ENCODE peak calls at places on chromosomes 4 and X, in five cellular contexts. R is HCT116; Z is CD4-positive, alpha-beta memory T cell; H is GM23248; T is adipocyte. E is an unnamed sample.
A peak's percentile ranks its signal among the peaks of the same experiment; 100 is the strongest.

GRCh38 chr4:2812600-2812932 is 19.7 kb downstream of the SH3BP2 start:
- DNase-seq in Z (no peak), R (no peak), H (peak; percentile 21), T (no peak), E (no peak)

GRCh38 chrX:141375011-141375730 is 132.9 kb upstream of the SPANXC start:
- DNase-seq in H (no peak), R (no peak), T (peak; percentile 51), Z (no peak), E (no peak)

GRCh38 chr4:159747983-159748382 is 645.1 kb downstream of the RAPGEF2 start:
- DNase-seq in H (no peak), T (no peak), Z (no peak), R (no peak), E (no peak)

GRCh38 chr4:183635333-183635732 is 23.7 kb downstream of the RWDD4 start:
- DNase-seq in Z (no peak), R (no peak), H (no peak), T (no peak), E (peak; percentile 14)

GRCh38 chr4:66000500-66001117 is 330.3 kb upstream of the EPHA5 start:
- DNase-seq in T (peak; percentile 73), R (no peak), H (no peak), Z (no peak), E (no peak)

GRCh38 chr4:74624351-74625151 is 169.8 kb downstream of the BTC start:
- DNase-seq in Z (no peak), R (peak; percentile 93), T (peak; percentile 82), H (peak; percentile 85), E (no peak)

GRCh38 chrX:10195947-10196346 is 39.2 kb downstream of the CLCN4 start:
- DNase-seq in R (no peak), H (no peak), T (no peak), Z (no peak), E (no peak)

GRCh38 chr4:173990126-173990878 is 293.2 kb downstream of the FBXO8 start:
- DNase-seq in R (peak; percentile 24), T (peak; percentile 84), Z (no peak), H (peak; percentile 68), E (peak; percentile 20)

GRCh38 chr4:4794421-4794820 is 65.0 kb upstream of the MSX1 start:
- DNase-seq in R (no peak), Z (no peak), H (peak; percentile 30), T (peak; percentile 17), E (no peak)

GRCh38 chr4:80173387-80173786 is 23.9 kb upstream of the PRDM8 start:
- DNase-seq in R (no peak), Z (peak; percentile 85), T (peak; percentile 38), H (peak; percentile 96), E (no peak)

GRCh38 chrX:96704661-96705060 is 20.0 kb downstream of the DIAPH2 start:
- DNase-seq in H (peak; percentile 52), R (no peak), Z (no peak), T (no peak), E (no peak)

GRCh38 chr4:166896254-166896653 is 338.0 kb downstream of the SPOCK3 start:
- DNase-seq in Z (no peak), T (no peak), R (no peak), H (no peak), E (no peak)

GRCh38 chr4:173958445-173958844 is 325.0 kb downstream of the FBXO8 start:
- DNase-seq in T (peak; percentile 51), R (no peak), H (peak; percentile 52), Z (no peak), E (no peak)

GRCh38 chrX:68186552-68187262 is 246.6 kb downstream of the OPHN1 start:
- DNase-seq in Z (no peak), T (no peak), R (no peak), H (peak; percentile 30), E (no peak)

GRCh38 chr4:39078829-39079228 is 16.8 kb downstream of the KLHL5 start:
- DNase-seq in T (no peak), Z (no peak), R (no peak), H (no peak), E (no peak)

GRCh38 chr4:74501579-74501978 is 56.6 kb downstream of the AREG start:
- DNase-seq in H (peak; percentile 78), Z (no peak), R (no peak), T (peak; percentile 57), E (no peak)

GRCh38 chrX:18702362-18703195 is 4.9 kb upstream of the PPEF1 start:
- DNase-seq in H (peak; percentile 42), R (no peak), T (peak; percentile 75), Z (no peak), E (no peak)

GRCh38 chr4:82715731-82716617 is 82.6 kb downstream of the SCD5 start:
- DNase-seq in Z (no peak), H (peak; percentile 89), R (no peak), T (peak; percentile 55), E (no peak)

GRCh38 chr4:11599044-11599443 is 170.3 kb upstream of the HS3ST1 start:
- DNase-seq in H (no peak), T (no peak), Z (no peak), R (no peak), E (no peak)

GRCh38 chr4:80305466-80305865 is 30.1 kb upstream of the CFAP299 start:
- DNase-seq in Z (no peak), H (peak; percentile 91), T (peak; percentile 50), R (no peak), E (no peak)

GRCh38 chr4:151098191-151098590 is 1.2 kb upstream of the RPS3A start:
- DNase-seq in T (no peak), R (no peak), H (no peak), Z (no peak), E (no peak)

GRCh38 chr4:5478116-5478515 is 230.2 kb downstream of the EVC2 start:
- DNase-seq in Z (no peak), T (no peak), H (no peak), R (no peak), E (no peak)

GRCh38 chrX:138711399-138712347 is at the start of gene FGF13:
- DNase-seq in Z (no peak), H (peak; percentile 44), R (no peak), T (no peak), E (peak; percentile 50)

GRCh38 chr4:108068422-108068821 is 78.7 kb downstream of the HADH start:
- DNase-seq in T (peak; percentile 24), H (peak; percentile 35), R (no peak), Z (no peak), E (no peak)

GRCh38 chrX:332496-332860 is 13.9 kb upstream of the GTPBP6 start:
- DNase-seq in Z (no peak), H (no peak), T (no peak), R (no peak), E (no peak)

GRCh38 chr4:138209094-138209493 is 33.1 kb downstream of the SLC7A11 start:
- DNase-seq in H (no peak), T (no peak), R (no peak), Z (no peak), E (no peak)

GRCh38 chr4:95556460-95556859 is 7.7 kb upstream of the UNC5C start:
- DNase-seq in H (no peak), R (peak; percentile 8), Z (no peak), T (peak; percentile 8), E (no peak)

GRCh38 chr4:145406970-145407369 is 74.7 kb upstream of the SMAD1 start:
- DNase-seq in H (no peak), T (peak; percentile 3), Z (no peak), R (no peak), E (no peak)

GRCh38 chrX:96140796-96141195 is 543.8 kb upstream of the DIAPH2 start:
- DNase-seq in Z (no peak), H (no peak), T (no peak), R (no peak), E (no peak)

GRCh38 chr4:143289370-143289769 is 47.3 kb upstream of the GAB1 start:
- DNase-seq in T (no peak), R (no peak), H (no peak), Z (no peak), E (no peak)

GRCh38 chr4:146915132-146915531 is 30.5 kb downstream of the TTC29 start:
- DNase-seq in Z (no peak), R (no peak), T (no peak), H (no peak), E (no peak)

GRCh38 chr4:147891476-147892115 is 159.7 kb downstream of the ARHGAP10 start:
- DNase-seq in H (no peak), R (no peak), Z (no peak), T (no peak), E (peak; percentile 23)

GRCh38 chrX:93649381-93649780 is 24.0 kb downstream of the NAP1L3 start:
- DNase-seq in Z (no peak), R (no peak), T (no peak), H (no peak), E (no peak)

GRCh38 chr4:16418814-16419213 is 192.5 kb upstream of the TAPT1 start:
- DNase-seq in H (peak; percentile 31), Z (no peak), T (peak; percentile 7), R (no peak), E (no peak)

GRCh38 chrX:25300994-25301393 is 285.2 kb upstream of the ARX start:
- DNase-seq in Z (no peak), H (no peak), T (no peak), R (no peak), E (no peak)

GRCh38 chrX:53045002-53045401 is 3.6 kb upstream of the GPR173 start:
- DNase-seq in H (no peak), Z (no peak), R (no peak), T (no peak), E (no peak)

GRCh38 chr4:97252615-97253154 is 890.6 kb downstream of the STPG2 start:
- DNase-seq in T (no peak), R (no peak), Z (no peak), H (no peak), E (no peak)

GRCh38 chr4:41569957-41570356 is 32.0 kb downstream of the LIMCH1 start:
- DNase-seq in T (no peak), H (no peak), R (no peak), Z (no peak), E (no peak)
- H3K4me1 ChIP-seq in T (peaks cover 27% of the 10 kb centered on the region), H (peaks cover 10% of the 10 kb centered on the region), R (no peaks in the 10 kb centered on the region), Z (no peaks in the 10 kb centered on the region), E (no peaks in the 10 kb centered on the region)

DNA sequence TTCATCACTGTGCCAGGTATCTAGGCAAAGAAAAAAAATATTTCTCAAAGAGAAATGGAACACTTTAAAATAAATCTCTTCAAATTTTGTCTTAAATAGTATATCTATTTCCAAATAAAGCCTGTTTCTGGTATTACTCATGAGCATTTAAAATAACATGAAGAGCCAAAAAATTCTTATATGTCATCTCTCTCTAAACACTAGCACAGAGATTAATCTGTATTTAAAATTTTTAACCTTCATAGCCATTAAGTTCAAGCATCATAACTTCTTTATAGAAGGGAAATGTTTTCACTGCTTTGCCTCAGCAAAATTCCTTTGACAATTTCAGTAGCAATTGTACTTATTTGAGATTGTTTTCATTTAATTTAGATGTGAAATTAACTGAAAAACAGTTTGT is 5.1 kb upstream of the CORIN start:
- DNase-seq in R (no peak), T (no peak), H (no peak), Z (no peak), E (no peak)
- H3K4me1 ChIP-seq in R (no peaks in the 10 kb centered on the region), T (peaks cover 12% of the 10 kb centered on the region), H (peaks cover 4% of the 10 kb centered on the region), Z (peaks cover 8% of the 10 kb centered on the region), E (no peaks in the 10 kb centered on the region)

GRCh38 chr4:84875636-84876371 is 90.7 kb downstream of the WDFY3 start:
- DNase-seq in T (no peak), R (no peak), Z (no peak), H (no peak), E (no peak)
- H3K4me1 ChIP-seq in T (peaks cover 32% of the 10 kb centered on the region), R (peaks cover 12% of the 10 kb centered on the region), Z (no peaks in the 10 kb centered on the region), H (peaks cover 42% of the 10 kb centered on the region), E (no peaks in the 10 kb centered on the region)

DNA sequence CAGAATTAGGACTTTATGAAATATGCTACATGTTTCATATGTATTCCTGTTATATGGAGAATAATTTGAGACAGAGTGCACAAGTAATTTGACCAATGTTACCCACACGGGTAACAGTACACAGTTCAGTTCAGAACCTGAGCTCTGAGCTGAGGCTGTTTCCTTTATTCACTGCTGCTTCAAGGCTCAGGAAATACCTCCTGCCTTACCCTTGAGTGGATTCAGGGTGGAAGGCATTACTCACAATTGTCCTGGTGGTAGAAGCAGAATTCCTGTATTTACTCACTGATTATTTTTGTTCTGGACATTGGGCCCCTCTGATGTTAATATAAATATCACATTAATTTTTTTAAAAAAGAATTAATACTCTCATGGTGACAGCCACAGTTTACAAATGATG is 73.5 kb upstream of the CAMK2D start:
- DNase-seq in R (no peak), H (peak; percentile 81), T (peak; percentile 55), Z (no peak), E (no peak)
- H3K4me1 ChIP-seq in R (no peaks in the 10 kb centered on the region), H (peaks cover 43% of the 10 kb centered on the region), T (peaks cover 20% of the 10 kb centered on the region), Z (no peaks in the 10 kb centered on the region), E (no peaks in the 10 kb centered on the region)